ENCODE peak calls at places on chromosomes 6 and 20, in five cellular contexts. One of them, this sample, is unnamed.

GRCh38 chr6:85401186-85402062 is 48.5 kb upstream of the NT5E start:
- DNase-seq in brain microvascular endothelial cell: no peak
- DNase-seq in CD8-positive, alpha-beta T cell: no peak
- DNase-seq in colonic mucosa: no peak
- DNase-seq in body of pancreas: no peak
- DNase-seq in this sample: no peak

GRCh38 chr20:36309643-36310042 is 3.5 kb downstream of the DLGAP4 start:
- DNase-seq in brain microvascular endothelial cell: no peak
- DNase-seq in colonic mucosa: no peak
- DNase-seq in CD8-positive, alpha-beta T cell: no peak
- DNase-seq in body of pancreas: no peak
- DNase-seq in this sample: no peak

GRCh38 chr6:83853178-83853967 is at the start of gene RIPPLY2:
- DNase-seq in body of pancreas: peak
- DNase-seq in brain microvascular endothelial cell: no peak
- DNase-seq in CD8-positive, alpha-beta T cell: no peak
- DNase-seq in colonic mucosa: peak
- DNase-seq in this sample: peak

GRCh38 chr20:47622118-47622665 is 120.5 kb downstream of the NCOA3 start:
- DNase-seq in CD8-positive, alpha-beta T cell: no peak
- DNase-seq in brain microvascular endothelial cell: no peak
- DNase-seq in colonic mucosa: no peak
- DNase-seq in body of pancreas: no peak
- DNase-seq in this sample: no peak

GRCh38 chr6:44263357-44264100 is 1.8 kb downstream of the NFKBIE start:
- DNase-seq in CD8-positive, alpha-beta T cell: no peak
- DNase-seq in colonic mucosa: peak
- DNase-seq in brain microvascular endothelial cell: peak
- DNase-seq in body of pancreas: peak
- DNase-seq in this sample: no peak

GRCh38 chr20:52103469-52103910 is 88.1 kb downstream of the ZFP64 start:
- DNase-seq in CD8-positive, alpha-beta T cell: no peak
- DNase-seq in body of pancreas: no peak
- DNase-seq in colonic mucosa: no peak
- DNase-seq in brain microvascular endothelial cell: peak
- DNase-seq in this sample: peak

GRCh38 chr20:5870462-5871021 is 79.8 kb downstream of the TRMT6 start:
- DNase-seq in body of pancreas: no peak
- DNase-seq in brain microvascular endothelial cell: no peak
- DNase-seq in colonic mucosa: no peak
- DNase-seq in CD8-positive, alpha-beta T cell: no peak
- DNase-seq in this sample: peak

GRCh38 chr6:33021917-33022316 is 12.5 kb upstream of the HLA-DOA start:
- DNase-seq in CD8-positive, alpha-beta T cell: no peak
- DNase-seq in body of pancreas: no peak
- DNase-seq in brain microvascular endothelial cell: no peak
- DNase-seq in colonic mucosa: no peak
- DNase-seq in this sample: no peak

GRCh38 chr6:84428300-84428907 is 201.0 kb upstream of the CEP162 start:
- DNase-seq in CD8-positive, alpha-beta T cell: no peak
- DNase-seq in body of pancreas: peak
- DNase-seq in brain microvascular endothelial cell: peak
- DNase-seq in colonic mucosa: peak
- DNase-seq in this sample: peak

GRCh38 chr6:130425532-130425931 is 59.7 kb downstream of the TMEM200A start:
- DNase-seq in CD8-positive, alpha-beta T cell: no peak
- DNase-seq in brain microvascular endothelial cell: no peak
- DNase-seq in colonic mucosa: no peak
- DNase-seq in body of pancreas: no peak
- DNase-seq in this sample: no peak

GRCh38 chr6:69096681-69097080 is 461.6 kb downstream of the ADGRB3 start:
- DNase-seq in brain microvascular endothelial cell: no peak
- DNase-seq in colonic mucosa: no peak
- DNase-seq in body of pancreas: no peak
- DNase-seq in CD8-positive, alpha-beta T cell: no peak
- DNase-seq in this sample: no peak

GRCh38 chr6:63663882-63664281 is 28.3 kb downstream of the PHF3 start:
- DNase-seq in CD8-positive, alpha-beta T cell: no peak
- DNase-seq in brain microvascular endothelial cell: no peak
- DNase-seq in colonic mucosa: no peak
- DNase-seq in body of pancreas: no peak
- DNase-seq in this sample: no peak

GRCh38 chr20:2234788-2235187 is 61.0 kb upstream of the TGM3 start:
- DNase-seq in body of pancreas: no peak
- DNase-seq in CD8-positive, alpha-beta T cell: no peak
- DNase-seq in brain microvascular endothelial cell: no peak
- DNase-seq in colonic mucosa: no peak
- DNase-seq in this sample: no peak

GRCh38 chr6:26215200-26216014 is 128.2 kb downstream of the HFE start:
- DNase-seq in body of pancreas: no peak
- DNase-seq in brain microvascular endothelial cell: no peak
- DNase-seq in CD8-positive, alpha-beta T cell: no peak
- DNase-seq in colonic mucosa: no peak
- DNase-seq in this sample: no peak

GRCh38 chr20:23374441-23374840 is 12.5 kb downstream of the GZF1 start:
- DNase-seq in body of pancreas: no peak
- DNase-seq in CD8-positive, alpha-beta T cell: no peak
- DNase-seq in brain microvascular endothelial cell: no peak
- DNase-seq in colonic mucosa: no peak
- DNase-seq in this sample: no peak

GRCh38 chr6:7215798-7216231 is 97.2 kb downstream of the SSR1 start:
- DNase-seq in colonic mucosa: no peak
- DNase-seq in CD8-positive, alpha-beta T cell: no peak
- DNase-seq in body of pancreas: peak
- DNase-seq in brain microvascular endothelial cell: no peak
- DNase-seq in this sample: no peak

GRCh38 chr20:45781391-45781931 is 10.2 kb downstream of the WFDC3 start:
- DNase-seq in CD8-positive, alpha-beta T cell: no peak
- DNase-seq in colonic mucosa: no peak
- DNase-seq in body of pancreas: peak
- DNase-seq in brain microvascular endothelial cell: peak
- DNase-seq in this sample: peak

GRCh38 chr6:51466427-51466826 is 621.0 kb downstream of the PKHD1 start:
- DNase-seq in CD8-positive, alpha-beta T cell: no peak
- DNase-seq in body of pancreas: no peak
- DNase-seq in colonic mucosa: no peak
- DNase-seq in brain microvascular endothelial cell: no peak
- DNase-seq in this sample: no peak

GRCh38 chr6:81911446-81911845 is 159.0 kb upstream of the TENT5A start:
- DNase-seq in colonic mucosa: no peak
- DNase-seq in body of pancreas: no peak
- DNase-seq in brain microvascular endothelial cell: no peak
- DNase-seq in CD8-positive, alpha-beta T cell: no peak
- DNase-seq in this sample: no peak

GRCh38 chr6:151276112-151276745 is 36.5 kb downstream of the AKAP12 start:
- DNase-seq in CD8-positive, alpha-beta T cell: no peak
- DNase-seq in brain microvascular endothelial cell: peak
- DNase-seq in body of pancreas: no peak
- DNase-seq in colonic mucosa: no peak
- DNase-seq in this sample: peak

GRCh38 chr20:31430568-31431095 is 9.8 kb upstream of the DEFB123 start:
- DNase-seq in brain microvascular endothelial cell: no peak
- DNase-seq in colonic mucosa: no peak
- DNase-seq in CD8-positive, alpha-beta T cell: no peak
- DNase-seq in body of pancreas: no peak
- DNase-seq in this sample: no peak

GRCh38 chr6:50818673-50819072 is at the start of gene TFAP2B:
- DNase-seq in colonic mucosa: no peak
- DNase-seq in body of pancreas: no peak
- DNase-seq in brain microvascular endothelial cell: no peak
- DNase-seq in CD8-positive, alpha-beta T cell: no peak
- DNase-seq in this sample: no peak

GRCh38 chr20:24910461-24910860 is 38.6 kb upstream of the CST7 start:
- DNase-seq in CD8-positive, alpha-beta T cell: peak
- DNase-seq in brain microvascular endothelial cell: no peak
- DNase-seq in colonic mucosa: peak
- DNase-seq in body of pancreas: no peak
- DNase-seq in this sample: no peak

GRCh38 chr6:50025258-50025657 is 3.5 kb upstream of the DEFB110 start:
- DNase-seq in colonic mucosa: no peak
- DNase-seq in body of pancreas: no peak
- DNase-seq in brain microvascular endothelial cell: no peak
- DNase-seq in CD8-positive, alpha-beta T cell: no peak
- DNase-seq in this sample: no peak

GRCh38 chr6:156727715-156728385 is 49.3 kb upstream of the ARID1B start:
- DNase-seq in brain microvascular endothelial cell: no peak
- DNase-seq in colonic mucosa: no peak
- DNase-seq in body of pancreas: no peak
- DNase-seq in CD8-positive, alpha-beta T cell: no peak
- DNase-seq in this sample: no peak

GRCh38 chr6:77368660-77369313 is 94.5 kb downstream of the HTR1B start:
- DNase-seq in brain microvascular endothelial cell: no peak
- DNase-seq in CD8-positive, alpha-beta T cell: no peak
- DNase-seq in body of pancreas: peak
- DNase-seq in colonic mucosa: peak
- DNase-seq in this sample: peak

GRCh38 chr6:142570221-142570671 is 268.4 kb downstream of the ADGRG6 start:
- DNase-seq in body of pancreas: peak
- DNase-seq in CD8-positive, alpha-beta T cell: no peak
- DNase-seq in brain microvascular endothelial cell: peak
- DNase-seq in colonic mucosa: no peak
- DNase-seq in this sample: peak

GRCh38 chr6:163243083-163243482 is 171.4 kb upstream of the QKI start:
- DNase-seq in brain microvascular endothelial cell: no peak
- DNase-seq in CD8-positive, alpha-beta T cell: no peak
- DNase-seq in colonic mucosa: no peak
- DNase-seq in body of pancreas: no peak
- DNase-seq in this sample: no peak

GRCh38 chr20:23397961-23398360 is 23.3 kb downstream of the NAPB start:
- DNase-seq in colonic mucosa: no peak
- DNase-seq in brain microvascular endothelial cell: peak
- DNase-seq in CD8-positive, alpha-beta T cell: no peak
- DNase-seq in body of pancreas: no peak
- DNase-seq in this sample: peak

GRCh38 chr20:39190666-39191570 is 228.8 kb downstream of the DHX35 start:
- DNase-seq in colonic mucosa: no peak
- DNase-seq in brain microvascular endothelial cell: peak
- DNase-seq in CD8-positive, alpha-beta T cell: no peak
- DNase-seq in body of pancreas: peak
- DNase-seq in this sample: peak

GRCh38 chr20:63580796-63581461 is 6.9 kb upstream of the HELZ2 start:
- DNase-seq in body of pancreas: no peak
- DNase-seq in brain microvascular endothelial cell: peak
- DNase-seq in CD8-positive, alpha-beta T cell: peak
- DNase-seq in colonic mucosa: no peak
- DNase-seq in this sample: peak
- TF ChIP-seq CTCF in body of pancreas: no peak
- TF ChIP-seq CTCF in brain microvascular endothelial cell: peak
- TF ChIP-seq CTCF in CD8-positive, alpha-beta T cell: peak
- TF ChIP-seq CTCF in colonic mucosa: peak
- TF ChIP-seq CTCF in this sample: peak

GRCh38 chr6:132333639-132334516 is 67.4 kb downstream of the MOXD1 start:
- DNase-seq in CD8-positive, alpha-beta T cell: no peak
- DNase-seq in colonic mucosa: peak
- DNase-seq in brain microvascular endothelial cell: peak
- DNase-seq in body of pancreas: peak
- DNase-seq in this sample: peak
- H3K4me3 ChIP-seq in CD8-positive, alpha-beta T cell: no peak
- H3K4me3 ChIP-seq in colonic mucosa: no peak
- H3K4me3 ChIP-seq in brain microvascular endothelial cell: no peak
- H3K4me3 ChIP-seq in body of pancreas: no peak
- H3K4me3 ChIP-seq in this sample: no peak

GRCh38 chr20:11677445-11678235 is 240.1 kb upstream of the BTBD3 start:
- DNase-seq in CD8-positive, alpha-beta T cell: no peak
- DNase-seq in brain microvascular endothelial cell: no peak
- DNase-seq in colonic mucosa: no peak
- DNase-seq in body of pancreas: no peak
- DNase-seq in this sample: no peak

GRCh38 chr20:11682285-11682684 is 235.4 kb upstream of the BTBD3 start:
- DNase-seq in colonic mucosa: no peak
- DNase-seq in brain microvascular endothelial cell: no peak
- DNase-seq in CD8-positive, alpha-beta T cell: no peak
- DNase-seq in body of pancreas: no peak
- DNase-seq in this sample: no peak

GRCh38 chr20:11672959-11673358 is 244.7 kb upstream of the BTBD3 start:
- DNase-seq in CD8-positive, alpha-beta T cell: no peak
- DNase-seq in brain microvascular endothelial cell: no peak
- DNase-seq in body of pancreas: no peak
- DNase-seq in colonic mucosa: no peak
- DNase-seq in this sample: no peak

GRCh38 chr20:11675920-11676617 is 241.6 kb upstream of the BTBD3 start:
- DNase-seq in brain microvascular endothelial cell: no peak
- DNase-seq in colonic mucosa: no peak
- DNase-seq in body of pancreas: no peak
- DNase-seq in CD8-positive, alpha-beta T cell: no peak
- DNase-seq in this sample: peak

DNA sequence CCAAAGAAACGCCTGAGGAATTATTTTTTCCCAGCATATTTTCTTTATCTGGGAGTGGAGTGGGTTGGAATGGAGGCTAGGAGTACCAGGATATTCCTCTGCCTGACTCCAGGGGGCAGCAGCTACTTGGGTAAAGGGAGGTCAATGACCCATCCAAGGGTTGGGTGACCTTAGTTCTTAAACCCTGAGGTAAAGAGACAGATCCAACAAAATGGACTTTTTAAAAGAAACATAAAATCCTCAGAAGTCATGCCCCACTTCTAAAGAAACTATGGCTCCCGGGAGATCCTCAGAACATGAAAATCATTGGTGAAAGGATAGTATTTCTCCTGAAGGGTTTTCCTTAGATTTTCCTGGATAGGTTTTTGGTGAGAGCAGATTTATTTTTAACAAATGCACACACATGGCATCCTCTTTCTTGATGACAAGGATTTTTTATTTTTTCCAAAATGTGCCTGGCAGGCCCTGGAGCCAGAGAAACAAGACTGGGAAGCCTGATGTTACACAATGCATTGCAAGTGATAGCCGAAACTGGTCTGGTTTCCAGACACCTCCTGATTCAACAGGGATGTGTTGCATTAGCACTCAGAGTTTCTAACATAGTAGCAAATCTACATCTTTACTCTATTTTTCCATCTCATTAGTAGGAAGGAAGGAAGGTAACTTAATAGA is 240.9 kb upstream of the BTBD3 start:
- DNase-seq in colonic mucosa: peak
- DNase-seq in CD8-positive, alpha-beta T cell: no peak
- DNase-seq in brain microvascular endothelial cell: peak
- DNase-seq in body of pancreas: peak
- DNase-seq in this sample: peak
- TF ChIP-seq CTCF in colonic mucosa: peak
- TF ChIP-seq CTCF in CD8-positive, alpha-beta T cell: no peak
- TF ChIP-seq CTCF in brain microvascular endothelial cell: peak
- TF ChIP-seq CTCF in body of pancreas: peak
- TF ChIP-seq CTCF in this sample: peak

DNA sequence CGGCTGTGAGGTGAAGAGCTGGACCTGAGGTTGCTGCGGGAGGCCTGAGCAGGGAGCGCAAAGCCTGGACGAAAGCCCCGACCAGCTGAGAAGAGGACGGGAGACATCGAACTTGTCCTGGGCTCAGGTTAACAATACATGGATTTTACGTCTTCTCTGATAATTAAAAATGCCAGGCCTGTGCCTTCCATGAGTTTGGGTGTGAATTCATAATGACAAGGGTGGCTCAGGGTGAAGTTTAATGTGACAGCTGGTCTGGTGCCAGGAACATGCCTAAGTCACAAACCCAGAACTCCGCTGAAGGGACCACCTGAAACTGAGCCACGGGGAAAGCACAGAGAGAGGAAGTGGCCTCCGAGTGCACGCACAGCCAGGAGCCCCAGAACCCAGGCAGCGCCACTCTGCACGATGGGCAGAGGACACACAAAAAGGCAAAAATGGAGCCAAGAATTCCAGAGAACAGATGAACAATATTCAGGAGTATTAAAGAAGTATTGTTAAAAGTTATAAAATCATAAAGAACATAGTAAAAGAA is 150.1 kb upstream of the RPS6KA2 start:
- DNase-seq in colonic mucosa: no peak
- DNase-seq in CD8-positive, alpha-beta T cell: peak
- DNase-seq in brain microvascular endothelial cell: no peak
- DNase-seq in body of pancreas: no peak
- DNase-seq in this sample: no peak
- H3K4me3 ChIP-seq in colonic mucosa: no peak
- H3K4me3 ChIP-seq in CD8-positive, alpha-beta T cell: no peak
- H3K4me3 ChIP-seq in brain microvascular endothelial cell: no peak
- H3K4me3 ChIP-seq in body of pancreas: no peak
- H3K4me3 ChIP-seq in this sample: no peak

This sample was measured in fibroblast of mammary gland.